ENCODE peak calls at places on chromosome 1, in eight cellular contexts. One of them, this sample, is unnamed.

GRCh38 chr1:185439727-185440415 is 122.8 kb upstream of the IVNS1ABP start:
- DNase-seq in GM20000: peak
- DNase-seq in upper lobe of right lung: no peak
- DNase-seq in CD4-positive, alpha-beta T cell: no peak
- DNase-seq in thoracic aorta: no peak
- DNase-seq in glutamatergic neuron: no peak
- DNase-seq in cardiac muscle cell: peak
- DNase-seq in bronchial epithelial cell: peak
- DNase-seq in this sample: no peak

GRCh38 chr1:101532392-101532791 is 295.6 kb downstream of the S1PR1 start:
- DNase-seq in GM20000: no peak
- DNase-seq in upper lobe of right lung: no peak
- DNase-seq in CD4-positive, alpha-beta T cell: no peak
- DNase-seq in thoracic aorta: no peak
- DNase-seq in glutamatergic neuron: no peak
- DNase-seq in cardiac muscle cell: no peak
- DNase-seq in bronchial epithelial cell: no peak
- DNase-seq in this sample: no peak

GRCh38 chr1:219900882-219901281 is 27.5 kb downstream of the SLC30A10 start:
- DNase-seq in GM20000: no peak
- DNase-seq in upper lobe of right lung: no peak
- DNase-seq in CD4-positive, alpha-beta T cell: no peak
- DNase-seq in thoracic aorta: no peak
- DNase-seq in glutamatergic neuron: no peak
- DNase-seq in cardiac muscle cell: no peak
- DNase-seq in bronchial epithelial cell: no peak
- DNase-seq in this sample: no peak

GRCh38 chr1:59560807-59561450 is 253.8 kb upstream of the HOOK1 start:
- DNase-seq in GM20000: no peak
- DNase-seq in upper lobe of right lung: no peak
- DNase-seq in CD4-positive, alpha-beta T cell: no peak
- DNase-seq in thoracic aorta: no peak
- DNase-seq in glutamatergic neuron: no peak
- DNase-seq in cardiac muscle cell: no peak
- DNase-seq in bronchial epithelial cell: no peak
- DNase-seq in this sample: no peak

GRCh38 chr1:245326396-245326795 is 171.6 kb downstream of the KIF26B start:
- DNase-seq in GM20000: no peak
- DNase-seq in upper lobe of right lung: no peak
- DNase-seq in CD4-positive, alpha-beta T cell: no peak
- DNase-seq in thoracic aorta: no peak
- DNase-seq in glutamatergic neuron: no peak
- DNase-seq in cardiac muscle cell: no peak
- DNase-seq in bronchial epithelial cell: no peak
- DNase-seq in this sample: no peak

GRCh38 chr1:117712598-117712997 is 106.8 kb downstream of the TENT5C start:
- DNase-seq in GM20000: no peak
- DNase-seq in upper lobe of right lung: no peak
- DNase-seq in CD4-positive, alpha-beta T cell: no peak
- DNase-seq in thoracic aorta: no peak
- DNase-seq in glutamatergic neuron: no peak
- DNase-seq in cardiac muscle cell: no peak
- DNase-seq in bronchial epithelial cell: no peak
- DNase-seq in this sample: no peak

GRCh38 chr1:61142726-61143500 is 60.6 kb downstream of the NFIA start:
- DNase-seq in GM20000: no peak
- DNase-seq in upper lobe of right lung: no peak
- DNase-seq in CD4-positive, alpha-beta T cell: no peak
- DNase-seq in thoracic aorta: no peak
- DNase-seq in glutamatergic neuron: no peak
- DNase-seq in cardiac muscle cell: no peak
- DNase-seq in bronchial epithelial cell: peak
- DNase-seq in this sample: no peak

GRCh38 chr1:84225636-84226035 is 75.9 kb upstream of the SAMD13 start:
- DNase-seq in GM20000: no peak
- DNase-seq in upper lobe of right lung: no peak
- DNase-seq in CD4-positive, alpha-beta T cell: no peak
- DNase-seq in thoracic aorta: no peak
- DNase-seq in glutamatergic neuron: no peak
- DNase-seq in cardiac muscle cell: peak
- DNase-seq in bronchial epithelial cell: no peak
- DNase-seq in this sample: no peak

GRCh38 chr1:44254392-44254791 is 41.1 kb downstream of the DMAP1 start:
- DNase-seq in GM20000: no peak
- DNase-seq in upper lobe of right lung: no peak
- DNase-seq in CD4-positive, alpha-beta T cell: no peak
- DNase-seq in thoracic aorta: no peak
- DNase-seq in glutamatergic neuron: no peak
- DNase-seq in cardiac muscle cell: no peak
- DNase-seq in bronchial epithelial cell: no peak
- DNase-seq in this sample: no peak

GRCh38 chr1:113243529-113243928 is 146.8 kb upstream of the MAGI3 start:
- DNase-seq in GM20000: no peak
- DNase-seq in upper lobe of right lung: no peak
- DNase-seq in CD4-positive, alpha-beta T cell: no peak
- DNase-seq in thoracic aorta: no peak
- DNase-seq in glutamatergic neuron: no peak
- DNase-seq in cardiac muscle cell: no peak
- DNase-seq in bronchial epithelial cell: no peak
- DNase-seq in this sample: no peak

GRCh38 chr1:160859166-160859565 is 3.5 kb downstream of the CD244 start:
- DNase-seq in GM20000: no peak
- DNase-seq in upper lobe of right lung: no peak
- DNase-seq in CD4-positive, alpha-beta T cell: no peak
- DNase-seq in thoracic aorta: no peak
- DNase-seq in glutamatergic neuron: no peak
- DNase-seq in cardiac muscle cell: peak
- DNase-seq in bronchial epithelial cell: no peak
- DNase-seq in this sample: no peak

GRCh38 chr1:34829250-34829649 is 30.3 kb downstream of the SMIM12 start:
- DNase-seq in GM20000: no peak
- DNase-seq in upper lobe of right lung: no peak
- DNase-seq in CD4-positive, alpha-beta T cell: no peak
- DNase-seq in thoracic aorta: no peak
- DNase-seq in glutamatergic neuron: no peak
- DNase-seq in cardiac muscle cell: peak
- DNase-seq in bronchial epithelial cell: no peak
- DNase-seq in this sample: no peak

GRCh38 chr1:23747947-23748346 is 4.7 kb downstream of the ELOA start:
- DNase-seq in GM20000: no peak
- DNase-seq in upper lobe of right lung: no peak
- DNase-seq in CD4-positive, alpha-beta T cell: no peak
- DNase-seq in thoracic aorta: no peak
- DNase-seq in glutamatergic neuron: no peak
- DNase-seq in cardiac muscle cell: no peak
- DNase-seq in bronchial epithelial cell: no peak
- DNase-seq in this sample: no peak

GRCh38 chr1:113325039-113325438 is 65.3 kb upstream of the MAGI3 start:
- DNase-seq in GM20000: no peak
- DNase-seq in upper lobe of right lung: no peak
- DNase-seq in CD4-positive, alpha-beta T cell: no peak
- DNase-seq in thoracic aorta: no peak
- DNase-seq in glutamatergic neuron: no peak
- DNase-seq in cardiac muscle cell: peak
- DNase-seq in bronchial epithelial cell: peak
- DNase-seq in this sample: no peak

GRCh38 chr1:242743983-242744780 is 219.7 kb upstream of the PLD5 start:
- DNase-seq in GM20000: no peak
- DNase-seq in upper lobe of right lung: no peak
- DNase-seq in CD4-positive, alpha-beta T cell: no peak
- DNase-seq in thoracic aorta: no peak
- DNase-seq in glutamatergic neuron: no peak
- DNase-seq in cardiac muscle cell: no peak
- DNase-seq in bronchial epithelial cell: no peak
- DNase-seq in this sample: no peak

GRCh38 chr1:183022202-183023145 is 746 bp upstream of the LAMC1 start:
- DNase-seq in GM20000: peak
- DNase-seq in upper lobe of right lung: peak
- DNase-seq in CD4-positive, alpha-beta T cell: no peak
- DNase-seq in thoracic aorta: peak
- DNase-seq in glutamatergic neuron: peak
- DNase-seq in cardiac muscle cell: peak
- DNase-seq in bronchial epithelial cell: peak
- DNase-seq in this sample: no peak

GRCh38 chr1:180504186-180504585 is 1.8 kb upstream of the ACBD6 start:
- DNase-seq in GM20000: no peak
- DNase-seq in upper lobe of right lung: no peak
- DNase-seq in CD4-positive, alpha-beta T cell: no peak
- DNase-seq in thoracic aorta: no peak
- DNase-seq in glutamatergic neuron: no peak
- DNase-seq in cardiac muscle cell: no peak
- DNase-seq in bronchial epithelial cell: no peak
- DNase-seq in this sample: no peak

GRCh38 chr1:2041305-2041704 is 8.9 kb upstream of the PRKCZ start:
- DNase-seq in GM20000: no peak
- DNase-seq in upper lobe of right lung: no peak
- DNase-seq in CD4-positive, alpha-beta T cell: no peak
- DNase-seq in thoracic aorta: no peak
- DNase-seq in glutamatergic neuron: no peak
- DNase-seq in cardiac muscle cell: no peak
- DNase-seq in bronchial epithelial cell: no peak
- DNase-seq in this sample: no peak

GRCh38 chr1:53639251-53639721 is 99.7 kb downstream of the GLIS1 start:
- DNase-seq in GM20000: no peak
- DNase-seq in upper lobe of right lung: peak
- DNase-seq in CD4-positive, alpha-beta T cell: no peak
- DNase-seq in thoracic aorta: no peak
- DNase-seq in glutamatergic neuron: no peak
- DNase-seq in cardiac muscle cell: no peak
- DNase-seq in bronchial epithelial cell: peak
- DNase-seq in this sample: no peak

GRCh38 chr1:224579526-224579925 is 36.6 kb upstream of the CNIH3 start:
- DNase-seq in GM20000: no peak
- DNase-seq in upper lobe of right lung: no peak
- DNase-seq in CD4-positive, alpha-beta T cell: no peak
- DNase-seq in thoracic aorta: no peak
- DNase-seq in glutamatergic neuron: no peak
- DNase-seq in cardiac muscle cell: no peak
- DNase-seq in bronchial epithelial cell: no peak
- DNase-seq in this sample: no peak

GRCh38 chr1:42282867-42283583 is 52.0 kb downstream of the FOXJ3 start:
- DNase-seq in GM20000: no peak
- DNase-seq in upper lobe of right lung: no peak
- DNase-seq in CD4-positive, alpha-beta T cell: no peak
- DNase-seq in thoracic aorta: no peak
- DNase-seq in glutamatergic neuron: no peak
- DNase-seq in cardiac muscle cell: peak
- DNase-seq in bronchial epithelial cell: peak
- DNase-seq in this sample: no peak
- TF ChIP-seq CTCF in GM20000: no peak
- TF ChIP-seq CTCF in upper lobe of right lung: no peak
- TF ChIP-seq CTCF in CD4-positive, alpha-beta T cell: no peak
- TF ChIP-seq CTCF in thoracic aorta: no peak
- TF ChIP-seq CTCF in glutamatergic neuron: no peak
- TF ChIP-seq CTCF in cardiac muscle cell: no peak
- TF ChIP-seq CTCF in bronchial epithelial cell: no peak
- TF ChIP-seq CTCF in this sample: no peak

GRCh38 chr1:198054510-198054909 is 102.3 kb upstream of the NEK7 start:
- DNase-seq in GM20000: no peak
- DNase-seq in upper lobe of right lung: no peak
- DNase-seq in CD4-positive, alpha-beta T cell: no peak
- DNase-seq in thoracic aorta: no peak
- DNase-seq in glutamatergic neuron: no peak
- DNase-seq in cardiac muscle cell: peak
- DNase-seq in bronchial epithelial cell: no peak
- DNase-seq in this sample: no peak

DNA sequence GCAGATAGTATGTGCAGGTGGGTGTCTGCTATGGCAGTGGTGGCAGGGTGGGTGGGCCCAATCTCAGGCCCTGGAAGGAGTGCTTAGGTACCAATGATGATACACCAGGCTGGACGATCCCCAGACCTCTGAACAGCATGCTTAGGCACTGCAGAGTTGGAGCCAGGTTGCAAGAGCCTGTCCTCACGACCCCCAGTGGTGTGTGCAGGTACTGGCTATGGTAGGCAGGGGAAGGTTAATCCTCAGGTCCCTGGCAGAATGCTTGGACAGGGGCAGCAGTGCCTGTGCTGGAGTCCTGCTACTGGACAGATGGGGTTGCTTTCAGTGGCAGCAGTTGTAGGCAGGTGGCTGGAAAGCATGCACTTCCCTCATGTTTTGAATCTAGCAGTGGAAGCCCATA is 100.5 kb upstream of the NEK7 start:
- DNase-seq in GM20000: no peak
- DNase-seq in upper lobe of right lung: no peak
- DNase-seq in CD4-positive, alpha-beta T cell: no peak
- DNase-seq in thoracic aorta: no peak
- DNase-seq in glutamatergic neuron: peak
- DNase-seq in cardiac muscle cell: peak
- DNase-seq in bronchial epithelial cell: no peak
- DNase-seq in this sample: no peak
- TF ChIP-seq CTCF in GM20000: peak
- TF ChIP-seq CTCF in upper lobe of right lung: no peak
- TF ChIP-seq CTCF in CD4-positive, alpha-beta T cell: no peak
- TF ChIP-seq CTCF in thoracic aorta: no peak
- TF ChIP-seq CTCF in glutamatergic neuron: peak
- TF ChIP-seq CTCF in cardiac muscle cell: no peak
- TF ChIP-seq CTCF in bronchial epithelial cell: peak
- TF ChIP-seq CTCF in this sample: no peak

DNA sequence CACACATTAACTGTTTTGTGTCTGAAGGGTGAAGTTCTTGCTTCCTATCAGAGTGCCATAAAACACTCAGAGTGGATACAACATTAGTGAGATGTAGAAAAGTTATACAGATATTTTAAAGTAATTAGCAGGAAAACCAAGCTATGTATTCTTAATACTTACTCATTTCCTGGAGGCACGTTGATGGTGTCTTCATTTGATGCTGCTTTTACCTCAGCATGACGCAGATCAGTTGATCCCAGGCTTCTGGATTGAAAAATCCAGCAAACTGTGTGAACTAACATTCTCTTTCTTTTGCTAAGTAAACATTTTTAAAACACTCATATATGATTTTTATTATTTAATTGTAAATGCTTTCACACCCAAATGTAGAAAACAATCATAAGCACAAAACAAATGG is 198.7 kb downstream of the LRRC7 start:
- DNase-seq in GM20000: no peak
- DNase-seq in upper lobe of right lung: no peak
- DNase-seq in CD4-positive, alpha-beta T cell: no peak
- DNase-seq in thoracic aorta: no peak
- DNase-seq in glutamatergic neuron: no peak
- DNase-seq in cardiac muscle cell: peak
- DNase-seq in bronchial epithelial cell: no peak
- DNase-seq in this sample: no peak
- TF ChIP-seq CTCF in GM20000: no peak
- TF ChIP-seq CTCF in upper lobe of right lung: no peak
- TF ChIP-seq CTCF in CD4-positive, alpha-beta T cell: no peak
- TF ChIP-seq CTCF in thoracic aorta: no peak
- TF ChIP-seq CTCF in glutamatergic neuron: no peak
- TF ChIP-seq CTCF in cardiac muscle cell: no peak
- TF ChIP-seq CTCF in bronchial epithelial cell: no peak
- TF ChIP-seq CTCF in this sample: no peak

DNA sequence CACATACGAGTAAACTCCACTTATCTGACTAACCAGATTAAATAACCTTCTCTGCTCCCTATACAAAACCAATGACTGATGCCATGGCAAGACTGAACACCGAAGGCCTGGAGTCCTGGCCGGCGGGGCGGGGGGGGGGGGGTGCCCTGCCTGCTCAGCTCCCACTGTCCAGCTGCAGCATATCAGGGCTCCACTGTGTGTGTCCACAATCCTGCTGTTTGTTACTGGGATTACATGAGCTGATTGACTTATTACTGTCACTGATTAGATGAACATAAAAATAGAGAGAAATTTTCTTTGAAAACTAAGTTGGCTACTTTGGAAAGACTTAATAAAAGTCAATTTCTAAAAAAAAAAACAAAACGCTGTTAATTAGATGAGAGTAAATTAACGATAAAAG is 24.9 kb downstream of the TMEM63A start:
- DNase-seq in GM20000: no peak
- DNase-seq in upper lobe of right lung: no peak
- DNase-seq in CD4-positive, alpha-beta T cell: no peak
- DNase-seq in thoracic aorta: no peak
- DNase-seq in glutamatergic neuron: no peak
- DNase-seq in cardiac muscle cell: no peak
- DNase-seq in bronchial epithelial cell: no peak
- DNase-seq in this sample: no peak
- TF ChIP-seq CTCF in GM20000: no peak
- TF ChIP-seq CTCF in upper lobe of right lung: no peak
- TF ChIP-seq CTCF in CD4-positive, alpha-beta T cell: no peak
- TF ChIP-seq CTCF in thoracic aorta: no peak
- TF ChIP-seq CTCF in glutamatergic neuron: no peak
- TF ChIP-seq CTCF in cardiac muscle cell: no peak
- TF ChIP-seq CTCF in bronchial epithelial cell: no peak
- TF ChIP-seq CTCF in this sample: no peak